ENCODE peak calls at places on chromosomes 2 and 18, in seven cellular contexts. Z, M, A, S, B, E and F are unnamed samples.

GRCh38 chr2:30611572-30611971 is 164.5 kb downstream of the LCLAT1 start:
- DNase-seq in Z (no peak), E (no peak), M (no peak), A (no peak), B (no peak), S (no peak), F (no peak)

GRCh38 chr2:101151859-101152194 is 645 bp upstream of the TBC1D8 start:
- DNase-seq in Z (no peak), E (no peak), M (peak), S (no peak), B (no peak), A (no peak), F (no peak)

GRCh38 chr2:20675701-20676352 is 8.9 kb downstream of the GDF7 start:
- DNase-seq in E (no peak), B (no peak), A (peak), Z (peak), M (no peak), S (peak), F (peak)

GRCh38 chr2:209872675-209873074 is 101.0 kb downstream of the UNC80 start:
- DNase-seq in S (no peak), M (peak), Z (no peak), A (no peak), E (no peak), B (no peak), F (no peak)

GRCh38 chr18:70289351-70290330 is 796 bp downstream of the SOCS6 start:
- DNase-seq in S (peak), A (no peak), E (peak), B (no peak), Z (peak), M (peak), F (peak)

GRCh38 chr2:220473611-220474010 is 846.2 kb downstream of the SLC4A3 start:
- DNase-seq in B (no peak), E (no peak), M (no peak), S (no peak), Z (no peak), A (no peak), F (no peak)

GRCh38 chr2:85933753-85934594 is 45.2 kb upstream of the ST3GAL5 start:
- DNase-seq in Z (no peak), E (no peak), B (peak), M (no peak), S (no peak), A (no peak), F (no peak)

GRCh38 chr2:113103958-113104627 is 23.3 kb upstream of the IL1RN start:
- DNase-seq in M (no peak), E (no peak), B (no peak), A (no peak), S (no peak), Z (no peak), F (no peak)

GRCh38 chr2:59449264-59449663 is 1104.2 kb downstream of the BCL11A start:
- DNase-seq in B (no peak), S (no peak), Z (peak), A (no peak), M (no peak), E (no peak), F (no peak)

GRCh38 chr18:79912409-79912991 is 39.0 kb downstream of the SLC66A2 start:
- DNase-seq in E (peak), S (no peak), Z (peak), M (no peak), A (peak), B (no peak), F (peak)

GRCh38 chr18:75407468-75408437 is 19.8 kb downstream of the SMIM21 start:
- DNase-seq in Z (no peak), E (no peak), B (no peak), A (no peak), M (no peak), S (no peak), F (no peak)

GRCh38 chr18:13539050-13539449 is 187.3 kb downstream of the FAM210A start:
- DNase-seq in B (no peak), S (peak), M (no peak), Z (peak), A (no peak), E (no peak), F (peak)

GRCh38 chr2:175766880-175767279 is 235.2 kb downstream of the LNPK start:
- DNase-seq in M (no peak), A (no peak), E (no peak), B (no peak), Z (no peak), S (no peak), F (no peak)

GRCh38 chr2:61811821-61812220 is 42.0 kb downstream of the FAM161A start:
- DNase-seq in E (no peak), Z (no peak), A (no peak), M (no peak), B (no peak), S (no peak), F (no peak)

GRCh38 chr2:42792087-42792582 is 248 bp downstream of the HAAO start:
- DNase-seq in S (no peak), M (no peak), A (no peak), E (no peak), Z (peak), B (no peak), F (no peak)

GRCh38 chr2:217990791-217991465 is 11.9 kb downstream of the TNS1 start:
- DNase-seq in S (peak), E (no peak), M (no peak), Z (no peak), B (no peak), A (no peak), F (no peak)

GRCh38 chr2:198055726-198056125 is 251.3 kb downstream of the PLCL1 start:
- DNase-seq in E (no peak), Z (no peak), B (no peak), S (no peak), A (no peak), M (no peak), F (no peak)

GRCh38 chr2:26922638-26923466 is 47.6 kb upstream of the MAPRE3 start:
- DNase-seq in M (peak), S (no peak), Z (peak), A (peak), B (no peak), E (no peak), F (peak)

GRCh38 chr2:237968048-237968862 is 1.4 kb downstream of the UBE2F start:
- DNase-seq in B (peak), Z (peak), E (peak), S (peak), M (peak), A (no peak), F (peak)

GRCh38 chr2:46187112-46187618 is 110.0 kb upstream of the EPAS1 start:
- DNase-seq in Z (peak), A (peak), M (peak), E (no peak), S (peak), B (no peak), F (peak)

GRCh38 chr2:233992481-233993217 is 57.9 kb upstream of the SPP2 start:
- DNase-seq in E (no peak), M (no peak), A (no peak), Z (no peak), S (no peak), B (no peak), F (no peak)

GRCh38 chr2:54348672-54349071 is 92.6 kb upstream of the TSPYL6 start:
- DNase-seq in B (no peak), Z (no peak), M (peak), E (no peak), A (no peak), S (no peak), F (no peak)

GRCh38 chr18:51668101-51668500 is 470.6 kb upstream of the MEX3C start:
- DNase-seq in B (no peak), E (no peak), Z (peak), A (no peak), M (peak), S (peak), F (peak)

GRCh38 chr18:62827397-62827796 is 112.1 kb downstream of the PHLPP1 start:
- DNase-seq in M (no peak), B (no peak), S (no peak), E (no peak), A (no peak), Z (no peak), F (no peak)

GRCh38 chr18:8097942-8098341 is 511.3 kb upstream of the RAB12 start:
- DNase-seq in S (no peak), A (no peak), E (no peak), Z (no peak), M (no peak), B (no peak), F (no peak)

GRCh38 chr18:50560681-50561629 is 1.1 kb downstream of the MAPK4 start:
- DNase-seq in M (no peak), A (no peak), B (no peak), Z (no peak), E (no peak), S (peak), F (no peak)

GRCh38 chr2:174752403-174753037 is 11.8 kb downstream of the CHRNA1 start:
- DNase-seq in E (no peak), A (peak), M (no peak), S (no peak), B (no peak), Z (peak), F (no peak)